ENCODE peak calls at places on chromosome 18, in seven cellular contexts. H, U, X, I, Z, D and C are unnamed samples.

GRCh38 chr18:44741070-44741469 is 60.4 kb downstream of the SETBP1 start:
- DNase-seq in I (no peak), U (peak), D (no peak), X (no peak), H (no peak), Z (no peak), C (no peak)

GRCh38 chr18:23237524-23238151 is 102.4 kb downstream of the CABLES1 start:
- DNase-seq in Z (no peak), I (peak), D (peak), H (peak), U (no peak), X (peak), C (peak)

GRCh38 chr18:56043691-56044090 is 455.7 kb upstream of the TCF4 start:
- DNase-seq in I (no peak), X (no peak), H (no peak), U (no peak), D (no peak), Z (no peak), C (no peak)

GRCh38 chr18:39453356-39453755 is 1887.8 kb upstream of the CELF4 start:
- DNase-seq in X (no peak), Z (no peak), U (no peak), I (no peak), H (no peak), D (no peak), C (no peak)

GRCh38 chr18:13377496-13377895 is 158.9 kb downstream of the LDLRAD4 start:
- DNase-seq in U (no peak), D (no peak), Z (no peak), X (no peak), H (no peak), I (no peak), C (peak)

GRCh38 chr18:21958256-21958655 is 211.1 kb upstream of the GATA6 start:
- DNase-seq in D (no peak), I (no peak), H (no peak), X (no peak), U (no peak), Z (no peak), C (no peak)

GRCh38 chr18:2657788-2658458 is 2.4 kb downstream of the SMCHD1 start:
- DNase-seq in H (no peak), I (no peak), X (no peak), Z (peak), U (no peak), D (no peak), C (no peak)

GRCh38 chr18:79570266-79571201 is 109.1 kb upstream of the CTDP1 start:
- DNase-seq in Z (no peak), I (no peak), X (no peak), H (no peak), D (no peak), U (no peak), C (no peak)

GRCh38 chr18:28715206-28715605 is 538.3 kb upstream of the CDH2 start:
- DNase-seq in Z (no peak), U (no peak), H (no peak), D (no peak), I (no peak), X (no peak), C (no peak)

GRCh38 chr18:54712315-54712714 is 116.0 kb upstream of the RAB27B start:
- DNase-seq in D (no peak), I (no peak), U (no peak), Z (no peak), X (no peak), H (peak), C (no peak)

GRCh38 chr18:56823986-56824385 is 172.8 kb downstream of the WDR7 start:
- DNase-seq in X (peak), Z (no peak), D (no peak), U (no peak), H (no peak), I (no peak), C (no peak)

GRCh38 chr18:7567487-7568425 is 640 bp downstream of the PTPRM start:
- DNase-seq in U (no peak), H (peak), X (no peak), D (peak), Z (peak), I (no peak), C (peak)

GRCh38 chr18:44423826-44424225 is 256.9 kb upstream of the SETBP1 start:
- DNase-seq in H (no peak), X (no peak), I (no peak), Z (no peak), D (no peak), U (no peak), C (no peak)